ENCODE peak calls at places on chromosomes 5 and 9, in eight cellular contexts. X, H, U, F, K, W, I and C are unnamed samples.

GRCh38 chr9:78035369-78035993 is 3.9 kb upstream of the GNAQ start:
- DNase-seq in X (peak), H (peak), U (peak), F (no peak), K (peak), W (peak), I (peak), C (no peak)

GRCh38 chr9:114112325-114112724 is 13.2 kb upstream of the KIF12 start:
- DNase-seq in X (no peak), H (peak), U (no peak), F (no peak), K (no peak), W (peak), I (no peak), C (no peak)

GRCh38 chr5:91024160-91024559 is 359.0 kb downstream of the ARRDC3 start:
- DNase-seq in X (no peak), H (peak), U (no peak), F (no peak), K (no peak), W (no peak), I (no peak), C (no peak)

GRCh38 chr5:176980818-176981217 is 25.8 kb downstream of the UIMC1 start:
- DNase-seq in X (no peak), H (no peak), U (no peak), F (no peak), K (no peak), W (no peak), I (no peak), C (no peak)

GRCh38 chr9:83708515-83709158 is 879 bp upstream of the UBQLN1 start:
- DNase-seq in X (peak), H (peak), U (peak), F (peak), K (peak), W (peak), I (no peak), C (peak)

GRCh38 chr9:69171049-69171448 is 3.0 kb upstream of the TJP2 start:
- DNase-seq in X (peak), H (peak), U (no peak), F (no peak), K (peak), W (peak), I (no peak), C (peak)

GRCh38 chr5:138953370-138954256 is 78.5 kb upstream of the LRRTM2 start:
- DNase-seq in X (no peak), H (peak), U (peak), F (peak), K (peak), W (peak), I (peak), C (no peak)

GRCh38 chr5:166768536-166768935 is 1522.9 kb upstream of the WWC1 start:
- DNase-seq in X (no peak), H (no peak), U (no peak), F (no peak), K (no peak), W (no peak), I (no peak), C (no peak)

GRCh38 chr9:22211588-22212360 is 202.7 kb upstream of the CDKN2B start:
- DNase-seq in X (peak), H (peak), U (no peak), F (no peak), K (peak), W (peak), I (no peak), C (peak)

GRCh38 chr5:159673538-159673937 is 242.7 kb upstream of the ADRA1B start:
- DNase-seq in X (no peak), H (no peak), U (no peak), F (no peak), K (no peak), W (no peak), I (no peak), C (no peak)

GRCh38 chr9:31325778-31326177 is 1058.7 kb upstream of the ACO1 start:
- DNase-seq in X (no peak), H (no peak), U (no peak), F (no peak), K (no peak), W (no peak), I (no peak), C (no peak)

GRCh38 chr5:175680463-175680862 is 22.6 kb downstream of the HRH2 start:
- DNase-seq in X (no peak), H (peak), U (no peak), F (no peak), K (no peak), W (no peak), I (no peak), C (no peak)

GRCh38 chr9:128384801-128385492 is 13.8 kb downstream of the URM1 start:
- DNase-seq in X (no peak), H (peak), U (no peak), F (no peak), K (no peak), W (peak), I (no peak), C (no peak)

GRCh38 chr5:123350744-123351143 is 72.5 kb downstream of the CEP120 start:
- DNase-seq in X (no peak), H (no peak), U (no peak), F (no peak), K (peak), W (peak), I (no peak), C (no peak)

GRCh38 chr9:116687074-116687761 is at the start of gene TRIM32:
- DNase-seq in X (peak), H (peak), U (peak), F (peak), K (peak), W (peak), I (peak), C (peak)

GRCh38 chr5:109865636-109866035 is 175.9 kb downstream of the MAN2A1 start:
- DNase-seq in X (peak), H (peak), U (peak), F (no peak), K (peak), W (peak), I (no peak), C (peak)

GRCh38 chr5:68932830-68933434 is 160.9 kb upstream of the SLC30A5 start:
- DNase-seq in X (no peak), H (no peak), U (no peak), F (no peak), K (no peak), W (no peak), I (peak), C (no peak)

GRCh38 chr9:101586651-101587050 is 8.1 kb downstream of the PPP3R2 start:
- DNase-seq in X (no peak), H (no peak), U (no peak), F (no peak), K (no peak), W (no peak), I (no peak), C (no peak)

GRCh38 chr5:69129413-69129812 is 35.6 kb downstream of the SLC30A5 start:
- DNase-seq in X (no peak), H (peak), U (no peak), F (no peak), K (peak), W (peak), I (no peak), C (no peak)

GRCh38 chr5:139711067-139711851 is 63.1 kb downstream of the CXXC5 start:
- DNase-seq in X (peak), H (peak), U (no peak), F (no peak), K (no peak), W (peak), I (peak), C (no peak)

GRCh38 chr5:24817966-24818365 is 173.2 kb upstream of the CDH10 start:
- DNase-seq in X (no peak), H (no peak), U (no peak), F (no peak), K (no peak), W (no peak), I (no peak), C (no peak)

GRCh38 chr5:177071671-177072385 is 14.9 kb upstream of the FGFR4 start:
- DNase-seq in X (peak), H (peak), U (peak), F (no peak), K (peak), W (peak), I (peak), C (no peak)

GRCh38 chr9:19233344-19233743 is 2.9 kb downstream of the DENND4C start:
- DNase-seq in X (no peak), H (no peak), U (no peak), F (no peak), K (no peak), W (peak), I (no peak), C (no peak)

DNA sequence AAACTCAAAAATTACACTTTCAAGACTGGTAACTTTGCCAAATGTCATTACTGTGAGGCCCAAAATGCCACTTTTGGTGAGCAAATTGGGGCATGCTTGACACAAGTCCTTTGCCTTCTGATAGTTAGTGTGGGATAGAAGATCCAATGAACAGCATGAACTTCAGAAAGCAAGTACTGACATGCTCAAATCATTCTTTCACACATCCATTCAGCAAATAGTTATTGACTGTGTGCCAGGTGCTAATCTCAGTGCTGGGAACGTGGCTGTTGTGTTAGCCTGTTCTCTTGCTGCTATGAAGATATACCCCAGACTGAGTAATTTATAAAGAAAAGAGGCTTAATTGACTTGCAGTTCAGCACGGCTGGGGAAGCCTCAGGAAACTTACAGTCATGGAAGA is 247.0 kb downstream of the CHSY3 start:
- DNase-seq in X (no peak), H (no peak), U (no peak), F (no peak), K (no peak), W (no peak), I (no peak), C (peak)
- H3K27ac ChIP-seq in X (no peak), H (no peak), U (no peak), F (no peak), K (no peak), W (no peak), I (no peak), C (no peak)

DNA sequence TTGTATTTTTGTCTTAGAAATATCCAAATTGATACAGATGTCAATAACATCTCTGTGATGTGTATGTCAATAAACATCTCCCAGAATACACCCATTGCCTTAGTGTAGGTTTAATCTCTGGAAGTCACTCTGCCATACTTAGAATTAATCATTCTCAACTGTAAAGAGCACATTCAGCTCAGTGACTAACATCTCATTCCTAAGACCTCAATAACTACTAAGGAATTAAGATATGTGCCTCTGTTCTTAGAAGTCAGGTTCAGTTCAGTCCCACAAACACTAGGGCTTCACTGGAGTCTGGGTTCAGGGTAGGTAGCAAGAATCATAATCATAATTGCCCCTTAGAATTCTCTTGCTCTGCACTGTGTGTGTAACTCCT is 31.7 kb downstream of the UGCG start:
- DNase-seq in X (no peak), H (peak), U (no peak), F (no peak), K (peak), W (peak), I (no peak), C (no peak)
- H3K27ac ChIP-seq in X (no peak), H (peak), U (no peak), F (no peak), K (peak), W (peak), I (no peak), C (no peak)

DNA sequence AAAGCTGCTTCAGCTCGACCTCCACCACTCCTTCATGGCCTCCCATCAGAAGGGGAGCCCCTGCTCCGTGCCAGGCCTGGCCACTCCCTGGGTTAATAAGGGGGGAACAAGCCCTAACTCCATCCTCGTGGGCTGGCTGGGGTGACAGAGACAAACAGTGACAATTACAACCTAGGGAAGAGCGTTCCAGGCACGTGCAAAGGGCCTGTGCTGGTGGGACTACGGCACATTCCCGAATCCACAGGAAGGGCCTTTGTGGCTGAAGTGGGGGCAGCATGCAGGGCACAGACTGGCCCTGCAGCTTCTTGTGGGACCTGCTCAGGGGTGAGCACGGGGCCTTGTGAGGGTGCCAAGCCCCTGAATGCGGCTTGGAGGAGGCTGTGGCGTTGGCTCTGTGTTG is 157.4 kb downstream of the C9orf50 start:
- DNase-seq in X (no peak), H (peak), U (no peak), F (no peak), K (no peak), W (no peak), I (no peak), C (no peak)
- H3K27ac ChIP-seq in X (no peak), H (no peak), U (no peak), F (no peak), K (no peak), W (no peak), I (no peak), C (no peak)

GRCh38 chr5:181134259-181134658 is 3.3 kb upstream of the OR2V1 start:
- DNase-seq in X (no peak), H (no peak), U (no peak), F (no peak), K (no peak), W (no peak), I (no peak), C (no peak)
- H3K27ac ChIP-seq in X (peak), H (no peak), U (no peak), F (no peak), K (no peak), W (no peak), I (no peak), C (no peak)

DNA sequence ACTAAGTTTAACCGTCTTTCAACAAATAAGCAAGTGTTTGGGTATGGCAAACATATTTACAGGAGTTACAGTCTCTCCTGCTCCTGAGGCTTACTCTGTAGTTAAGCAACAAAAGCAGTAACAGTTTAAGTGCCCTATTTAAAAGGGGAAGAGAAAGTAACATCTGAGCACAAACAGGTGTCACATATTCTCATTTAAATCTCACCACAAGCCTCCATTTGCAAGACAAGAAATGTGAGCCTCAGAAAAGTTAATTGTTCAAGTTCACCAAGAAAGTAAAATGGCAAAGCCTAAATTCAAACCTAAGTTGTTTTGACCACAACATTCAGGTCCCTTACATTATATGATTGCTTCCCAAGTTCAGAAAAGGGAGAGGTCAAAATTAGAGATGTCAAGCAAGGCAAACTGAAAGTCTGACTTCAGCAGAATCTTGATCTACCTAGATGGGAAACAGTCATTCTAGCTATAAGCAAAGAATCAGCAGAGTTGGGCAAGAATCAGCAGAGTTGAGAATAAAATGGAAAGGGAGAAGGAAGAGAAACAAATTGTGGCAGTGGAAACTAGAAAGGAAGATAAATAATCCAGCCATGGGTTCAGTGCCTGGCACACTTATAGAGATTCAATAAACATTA is 93.4 kb downstream of the STRBP start:
- DNase-seq in X (no peak), H (no peak), U (no peak), F (no peak), K (no peak), W (no peak), I (no peak), C (no peak)
- H3K27ac ChIP-seq in X (no peak), H (no peak), U (no peak), F (no peak), K (no peak), W (no peak), I (no peak), C (no peak)

GRCh38 chr5:72467987-72468386 is 39.2 kb downstream of the ZNF366 start:
- DNase-seq in X (peak), H (no peak), U (no peak), F (no peak), K (peak), W (peak), I (no peak), C (no peak)

GRCh38 chr5:72465601-72466563 is 41.3 kb downstream of the ZNF366 start:
- DNase-seq in X (no peak), H (peak), U (no peak), F (no peak), K (peak), W (peak), I (no peak), C (no peak)

GRCh38 chr5:72470817-72471216 is 36.4 kb downstream of the ZNF366 start:
- DNase-seq in X (peak), H (peak), U (no peak), F (no peak), K (peak), W (peak), I (no peak), C (peak)

GRCh38 chr5:72467421-72467820 is 39.8 kb downstream of the ZNF366 start:
- DNase-seq in X (peak), H (no peak), U (no peak), F (no peak), K (no peak), W (no peak), I (no peak), C (no peak)

DNA sequence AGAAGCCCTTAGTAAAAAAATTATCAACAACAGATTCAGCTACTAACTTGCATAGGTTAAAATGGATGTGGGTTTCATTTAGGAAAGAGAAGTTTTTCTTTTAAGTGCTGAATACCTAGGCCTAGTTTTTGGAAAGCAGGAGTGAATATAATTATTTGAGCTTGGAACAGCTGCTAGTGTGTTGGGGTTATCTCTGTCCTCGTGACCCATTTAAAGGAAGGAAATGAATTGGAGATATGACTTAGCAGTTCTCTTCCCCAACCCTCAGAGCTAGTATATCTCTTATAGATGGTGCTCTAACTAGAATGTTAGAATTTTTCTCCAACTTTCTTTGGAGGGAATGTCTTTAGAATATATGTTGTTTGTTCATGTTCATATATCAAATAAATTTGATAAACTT is 38.6 kb downstream of the ZNF366 start:
- DNase-seq in X (no peak), H (no peak), U (no peak), F (no peak), K (no peak), W (no peak), I (no peak), C (no peak)
- H3K27ac ChIP-seq in X (peak), H (peak), U (no peak), F (no peak), K (no peak), W (peak), I (no peak), C (no peak)